ENCODE peak calls at places on chromosomes 6 and 20, in six cellular contexts. W, A, N, H, Y and V are unnamed samples.

GRCh38 chr6:3997144-3997770 is 81.7 kb downstream of the FAM217A start:
- DNase-seq in W (peak), A (no peak), N (no peak), H (no peak), Y (no peak), V (no peak)

GRCh38 chr6:29510202-29510601 is 22.4 kb upstream of the MAS1L start:
- DNase-seq in W (peak), A (no peak), N (no peak), H (peak), Y (peak), V (no peak)

GRCh38 chr6:163529605-163530004 is 115.1 kb downstream of the QKI start:
- DNase-seq in W (no peak), A (no peak), N (no peak), H (peak), Y (no peak), V (no peak)

GRCh38 chr6:452301-453067 is 60.9 kb downstream of the IRF4 start:
- DNase-seq in W (no peak), A (no peak), N (no peak), H (no peak), Y (no peak), V (no peak)

GRCh38 chr6:130993292-130993765 is 69.7 kb downstream of the EPB41L2 start:
- DNase-seq in W (peak), A (no peak), N (no peak), H (no peak), Y (peak), V (peak)

GRCh38 chr6:9412951-9413559 is 977.7 kb upstream of the SLC35B3 start:
- DNase-seq in W (peak), A (no peak), N (peak), H (peak), Y (peak), V (no peak)

GRCh38 chr6:55668625-55669024 is 89.6 kb upstream of the HMGCLL1 start:
- DNase-seq in W (peak), A (no peak), N (no peak), H (no peak), Y (peak), V (no peak)

GRCh38 chr20:59571591-59572314 is 32.6 kb upstream of the PHACTR3 start:
- DNase-seq in W (peak), A (peak), N (no peak), H (peak), Y (peak), V (peak)

GRCh38 chr6:133553652-133554051 is 312.5 kb downstream of the EYA4 start:
- DNase-seq in W (peak), A (no peak), N (no peak), H (peak), Y (peak), V (peak)

GRCh38 chr20:329851-330232 is 4.5 kb downstream of the SOX12 start:
- DNase-seq in W (peak), A (no peak), N (peak), H (no peak), Y (peak), V (no peak)

GRCh38 chr6:139494376-139495025 is 120.1 kb upstream of the CITED2 start:
- DNase-seq in W (no peak), A (no peak), N (no peak), H (no peak), Y (no peak), V (no peak)

GRCh38 chr6:139148557-139149220 is 13.8 kb downstream of the HECA start:
- DNase-seq in W (no peak), A (no peak), N (no peak), H (no peak), Y (no peak), V (no peak)

GRCh38 chr6:105488521-105489212 is 85.8 kb upstream of the PREP start:
- DNase-seq in W (peak), A (no peak), N (no peak), H (peak), Y (no peak), V (no peak)

GRCh38 chr6:119351005-119351394 is 1.4 kb upstream of the MAN1A1 start:
- DNase-seq in W (no peak), A (no peak), N (no peak), H (peak), Y (no peak), V (no peak)

GRCh38 chr20:2385026-2385425 is 4.3 kb downstream of the TGM6 start:
- DNase-seq in W (no peak), A (no peak), N (no peak), H (no peak), Y (peak), V (no peak)

GRCh38 chr6:25851961-25852360 is 20.1 kb upstream of the SLC17A1 start:
- DNase-seq in W (no peak), A (no peak), N (no peak), H (no peak), Y (no peak), V (no peak)

GRCh38 chr6:56864171-56864616 is 90.7 kb upstream of the BEND6 start:
- DNase-seq in W (no peak), A (no peak), N (no peak), H (no peak), Y (no peak), V (no peak)

GRCh38 chr6:51855310-51856082 is 231.9 kb downstream of the PKHD1 start:
- DNase-seq in W (peak), A (no peak), N (peak), H (peak), Y (peak), V (no peak)

GRCh38 chr6:131043902-131044447 is 19.1 kb downstream of the EPB41L2 start:
- DNase-seq in W (no peak), A (no peak), N (no peak), H (no peak), Y (no peak), V (no peak)

GRCh38 chr6:33824461-33825154 is 20.8 kb upstream of the MLN start:
- DNase-seq in W (no peak), A (no peak), N (no peak), H (no peak), Y (peak), V (peak)

GRCh38 chr20:20160513-20160912 is 108.2 kb downstream of the CFAP61 start:
- DNase-seq in W (peak), A (no peak), N (no peak), H (no peak), Y (no peak), V (no peak)

GRCh38 chr6:137216106-137216505 is 3.1 kb downstream of the IFNGR1 start:
- DNase-seq in W (no peak), A (no peak), N (no peak), H (no peak), Y (no peak), V (no peak)

GRCh38 chr20:45970646-45971424 is 1.2 kb downstream of the ZNF335 start:
- DNase-seq in W (no peak), A (peak), N (no peak), H (peak), Y (peak), V (no peak)

GRCh38 chr6:131914234-131914633 is 36.9 kb downstream of the CCN2 start:
- DNase-seq in W (no peak), A (no peak), N (no peak), H (no peak), Y (no peak), V (no peak)

GRCh38 chr20:43948455-43948854 is 33.8 kb downstream of the TOX2 start:
- DNase-seq in W (no peak), A (no peak), N (no peak), H (no peak), Y (no peak), V (no peak)

GRCh38 chr6:70396796-70397729 is 16.2 kb upstream of the FAM135A start:
- DNase-seq in W (no peak), A (no peak), N (no peak), H (peak), Y (no peak), V (no peak)

GRCh38 chr6:5778317-5778857 is 228.3 kb downstream of the NRN1 start:
- DNase-seq in W (no peak), A (no peak), N (no peak), H (no peak), Y (no peak), V (no peak)

GRCh38 chr20:33423141-33423834 is 20.3 kb downstream of the SNTA1 start:
- DNase-seq in W (no peak), A (no peak), N (no peak), H (peak), Y (no peak), V (peak)

GRCh38 chr6:131861356-131861755 is 53.5 kb downstream of the ENPP1 start:
- DNase-seq in W (no peak), A (no peak), N (no peak), H (no peak), Y (no peak), V (no peak)

GRCh38 chr6:168124921-168125320 is 45.9 kb upstream of the FRMD1 start:
- DNase-seq in W (no peak), A (no peak), N (no peak), H (no peak), Y (peak), V (no peak)